ENCODE peak calls at places on chromosomes 2 and 18, in six cellular contexts. S is putamen; D is stimulated activated CD8-positive, alpha-beta memory T cell treated with anti-CD3 and anti-CD28 coated beads, Interleukin-2, amount 100 ng/mL, for 1 hour; P is Ammon's horn; C is NCI-H510A; Q is mesothelial cell of epicardium. L is an unnamed sample.

GRCh38 chr2:240919161-240919781 is 13.1 kb downstream of the CROCC2 start:
- DNase-seq in S (no peak), D (no peak), P (no peak), C (no peak), Q (no peak), L (no peak)

GRCh38 chr2:183993052-183993451 is 605.3 kb upstream of the ZNF804A start:
- DNase-seq in S (no peak), D (no peak), P (no peak), C (no peak), Q (no peak), L (no peak)

GRCh38 chr2:85840091-85840490 is 48.7 kb downstream of the ST3GAL5 start:
- DNase-seq in S (no peak), D (no peak), P (no peak), C (no peak), Q (no peak), L (no peak)

GRCh38 chr2:190679813-190680591 is 31.1 kb downstream of the NAB1 start:
- DNase-seq in S (peak; percentile 58), D (peak; percentile 14), P (peak; percentile 56), C (no peak), Q (peak; percentile 36), L (peak; percentile 27)

GRCh38 chr18:69814861-69815385 is 132.8 kb downstream of the CD226 start:
- DNase-seq in S (no peak), D (no peak), P (no peak), C (no peak), Q (no peak), L (no peak)

GRCh38 chr18:57087985-57088384 is 58.9 kb upstream of the BOD1L2 start:
- DNase-seq in S (no peak), D (no peak), P (no peak), C (no peak), Q (no peak), L (no peak)

GRCh38 chr2:57160976-57161375 is 885.6 kb upstream of the VRK2 start:
- DNase-seq in S (no peak), D (no peak), P (no peak), C (no peak), Q (no peak), L (no peak)

GRCh38 chr2:100262043-100262442 is 60.3 kb downstream of the LONRF2 start:
- DNase-seq in S (no peak), D (no peak), P (peak; percentile 69), C (no peak), Q (no peak), L (no peak)

GRCh38 chr2:74080346-74080745 is 67.4 kb downstream of the BOLA3 start:
- DNase-seq in S (no peak), D (no peak), P (no peak), C (no peak), Q (no peak), L (peak; percentile 51)

GRCh38 chr18:635171-635570 is 22.3 kb upstream of the TYMS start:
- DNase-seq in S (no peak), D (no peak), P (no peak), C (no peak), Q (no peak), L (no peak)

GRCh38 chr2:69464575-69464974 is 27.3 kb upstream of the NFU1 start:
- DNase-seq in S (no peak), D (no peak), P (peak; percentile 48), C (no peak), Q (no peak), L (no peak)

GRCh38 chr2:88159955-88160415 is 10.2 kb upstream of the THNSL2 start:
- DNase-seq in S (peak; percentile 73), D (no peak), P (peak; percentile 81), C (no peak), Q (no peak), L (peak; percentile 53)

GRCh38 chr2:128195435-128195984 is 104.5 kb downstream of the UGGT1 start:
- DNase-seq in S (no peak), D (no peak), P (no peak), C (no peak), Q (no peak), L (no peak)

GRCh38 chr2:142020368-142020767 is 110.4 kb downstream of the LRP1B start:
- DNase-seq in S (no peak), D (no peak), P (no peak), C (no peak), Q (no peak), L (no peak)

GRCh38 chr2:175567435-175568061 is 386.0 kb upstream of the ATP5MC3 start:
- DNase-seq in S (no peak), D (no peak), P (no peak), C (no peak), Q (no peak), L (no peak)

GRCh38 chr2:46490521-46491141 is 11.3 kb downstream of the TMEM247 start:
- DNase-seq in S (peak; percentile 72), D (no peak), P (peak; percentile 87), C (no peak), Q (no peak), L (peak; percentile 27)

GRCh38 chr2:222672068-222672401 is 577 bp downstream of the MOGAT1 start:
- DNase-seq in S (no peak), D (no peak), P (no peak), C (no peak), Q (no peak), L (no peak)

GRCh38 chr18:54119524-54120019 is 104.9 kb downstream of the MBD2 start:
- DNase-seq in S (peak; percentile 60), D (no peak), P (peak; percentile 84), C (no peak), Q (no peak), L (peak; percentile 75)

GRCh38 chr2:214492152-214492551 is 81.3 kb downstream of the VWC2L start:
- DNase-seq in S (no peak), D (no peak), P (no peak), C (peak; percentile 95), Q (no peak), L (no peak)

GRCh38 chr2:205337307-205337706 is 345.0 kb upstream of the NRP2 start:
- DNase-seq in S (no peak), D (no peak), P (no peak), C (no peak), Q (no peak), L (no peak)

GRCh38 chr2:191942114-191943103 is 95.5 kb upstream of the CAVIN2 start:
- DNase-seq in S (no peak), D (no peak), P (no peak), C (no peak), Q (no peak), L (peak; percentile 29)

GRCh38 chr18:70411886-70412443 is 123.1 kb downstream of the SOCS6 start:
- DNase-seq in S (no peak), D (no peak), P (no peak), C (no peak), Q (no peak), L (no peak)

GRCh38 chr2:143513081-143513480 is 383.9 kb downstream of the ARHGAP15 start:
- DNase-seq in S (peak; percentile 21), D (no peak), P (peak; percentile 72), C (no peak), Q (no peak), L (peak; percentile 10)

GRCh38 chr2:230160112-230160660 is 59.6 kb downstream of the SP110 start:
- DNase-seq in S (peak; percentile 20), D (no peak), P (peak; percentile 52), C (peak; percentile 36), Q (no peak), L (peak; percentile 53)

GRCh38 chr2:186558512-186559276 is 31.2 kb upstream of the ITGAV start:
- DNase-seq in S (no peak), D (no peak), P (no peak), C (no peak), Q (no peak), L (no peak)

GRCh38 chr2:239398536-239398935 is 2.3 kb downstream of the HDAC4 start:
- DNase-seq in S (no peak), D (no peak), P (peak; percentile 40), C (no peak), Q (no peak), L (peak; percentile 55)

GRCh38 chr18:78914586-78914935 is 65.1 kb upstream of the SALL3 start:
- DNase-seq in S (no peak), D (no peak), P (no peak), C (no peak), Q (no peak), L (peak; percentile 37)

GRCh38 chr2:207223051-207223450 is 57.3 kb upstream of the KLF7 start:
- DNase-seq in S (no peak), D (no peak), P (no peak), C (no peak), Q (no peak), L (no peak)

GRCh38 chr2:173326806-173327205 is 27.9 kb upstream of the CDCA7 start:
- DNase-seq in S (no peak), D (no peak), P (no peak), C (no peak), Q (no peak), L (no peak)

GRCh38 chr2:135005753-135006152 is 41.5 kb downstream of the MAP3K19 start:
- DNase-seq in S (no peak), D (no peak), P (no peak), C (no peak), Q (no peak), L (no peak)